ENCODE peak calls at places on chromosomes 11 and 22, in seven cellular contexts. B is neural progenitor cell; H is amygdala; G is CD8-positive, alpha-beta T cell; O is CD8-positive, alpha-beta memory T cell; V is AG09319; U is SHP77 treated with DMSO at 0.1 percent for 48 hours. Q is an unnamed sample.

GRCh38 chr11:33861366-33861765 is 30.5 kb downstream of the LMO2 start:
- DNase-seq in B (no peak), H (no peak), G (no peak), O (no peak), V (no peak), U (no peak), Q (no peak)

GRCh38 chr11:5726351-5726750 is 9.9 kb upstream of the OR56B1 start:
- DNase-seq in B (no peak), H (no peak), G (no peak), O (no peak), V (no peak), U (no peak), Q (no peak)

GRCh38 chr11:35330924-35331323 is 88.4 kb downstream of the SLC1A2 start:
- DNase-seq in B (no peak), H (no peak), G (peak; percentile 77), O (peak; percentile 48), V (no peak), U (no peak), Q (no peak)

GRCh38 chr11:130544266-130544665 is 95.8 kb downstream of the ADAMTS15 start:
- DNase-seq in B (no peak), H (no peak), G (no peak), O (no peak), V (no peak), U (no peak), Q (no peak)

GRCh38 chr11:96278039-96278897 is 64.7 kb downstream of the MAML2 start:
- DNase-seq in B (no peak), H (no peak), G (no peak), O (no peak), V (peak; percentile 65), U (no peak), Q (no peak)

GRCh38 chr11:133726576-133726975 is 118.7 kb downstream of the SPATA19 start:
- DNase-seq in B (no peak), H (no peak), G (no peak), O (no peak), V (no peak), U (no peak), Q (no peak)

GRCh38 chr11:224424-224823 is 11.7 kb downstream of the SIRT3 start:
- DNase-seq in B (no peak), H (no peak), G (no peak), O (no peak), V (no peak), U (no peak), Q (no peak)

GRCh38 chr11:14620027-14620511 is 23.5 kb upstream of the PDE3B start:
- DNase-seq in B (no peak), H (no peak), G (no peak), O (no peak), V (peak; percentile 24), U (no peak), Q (no peak)

GRCh38 chr11:23138761-23139160 is 278.5 kb upstream of the CCDC179 start:
- DNase-seq in B (no peak), H (no peak), G (no peak), O (no peak), V (no peak), U (no peak), Q (no peak)

GRCh38 chr22:50577697-50577986 is 585 bp downstream of the CPT1B start:
- DNase-seq in B (no peak), H (no peak), G (no peak), O (no peak), V (no peak), U (no peak), Q (no peak)

GRCh38 chr11:100876826-100877545 is 189.9 kb downstream of the ARHGAP42 start:
- DNase-seq in B (no peak), H (no peak), G (no peak), O (no peak), V (peak; percentile 77), U (no peak), Q (no peak)

GRCh38 chr11:113549061-113549460 is 73.9 kb upstream of the DRD2 start:
- DNase-seq in B (no peak), H (no peak), G (no peak), O (no peak), V (no peak), U (no peak), Q (no peak)

GRCh38 chr11:36622431-36623136 is 24.5 kb upstream of the RAG2 start:
- DNase-seq in B (peak; percentile 9), H (no peak), G (no peak), O (no peak), V (no peak), U (peak; percentile 20), Q (no peak)

GRCh38 chr11:94011478-94011877 is 9.7 kb upstream of the HEPHL1 start:
- DNase-seq in B (no peak), H (no peak), G (no peak), O (no peak), V (no peak), U (no peak), Q (no peak)

GRCh38 chr22:23398701-23399366 is 181.3 kb downstream of the IGLL1 start:
- DNase-seq in B (no peak), H (no peak), G (no peak), O (no peak), V (no peak), U (no peak), Q (no peak)

GRCh38 chr11:8674859-8675258 is 7.6 kb downstream of the TRIM66 start:
- DNase-seq in B (no peak), H (no peak), G (no peak), O (no peak), V (no peak), U (no peak), Q (no peak)

GRCh38 chr22:35314161-35314942 is 14.7 kb downstream of the TOM1 start:
- DNase-seq in B (no peak), H (no peak), G (no peak), O (no peak), V (no peak), U (peak; percentile 47), Q (peak; percentile 8)

GRCh38 chr22:47567126-47567730 is 804.8 kb downstream of the TBC1D22A start:
- DNase-seq in B (no peak), H (no peak), G (no peak), O (no peak), V (no peak), U (no peak), Q (no peak)

GRCh38 chr11:107018902-107019493 is 722 bp upstream of the GUCY1A2 start:
- DNase-seq in B (peak; percentile 93), H (peak; percentile 36), G (no peak), O (no peak), V (no peak), U (no peak), Q (peak; percentile 64)

GRCh38 chr11:57735655-57736298 is 5.5 kb upstream of the SELENOH start:
- DNase-seq in B (no peak), H (no peak), G (no peak), O (no peak), V (no peak), U (no peak), Q (no peak)

GRCh38 chr11:126407101-126407521 is 51.6 kb downstream of the ST3GAL4 start:
- DNase-seq in B (no peak), H (no peak), G (no peak), O (no peak), V (no peak), U (no peak), Q (no peak)

GRCh38 chr11:10993186-10993585 is 135.3 kb upstream of the ZBED5 start:
- DNase-seq in B (no peak), H (no peak), G (no peak), O (no peak), V (no peak), U (no peak), Q (no peak)

Q was measured in glutamatergic neuron.